ENCODE peak calls at places on chromosomes 6 and 20, in nine cellular contexts. F, L, G, W, Q, I, B, O and N are unnamed samples.

GRCh38 chr20:24364464-24364863 is 105.0 kb upstream of the SYNDIG1 start:
- DNase-seq in Q (no peak), W (no peak), G (no peak), F (no peak), B (no peak), I (no peak), L (no peak), O (no peak), N (no peak)

GRCh38 chr20:52132337-52132736 is 59.2 kb downstream of the ZFP64 start:
- DNase-seq in O (no peak), W (no peak), F (no peak), L (no peak), I (no peak), G (no peak), B (no peak), Q (no peak), N (no peak)

GRCh38 chr6:54440549-54440948 is 132.3 kb downstream of the TINAG start:
- DNase-seq in L (no peak), B (no peak), O (no peak), W (no peak), Q (no peak), G (no peak), I (no peak), F (no peak), N (no peak)

GRCh38 chr20:4060054-4060795 is 44.9 kb upstream of the RNF24 start:
- DNase-seq in L (no peak), I (no peak), F (no peak), B (no peak), G (no peak), W (no peak), O (no peak), Q (no peak), N (no peak)

GRCh38 chr6:168404560-168404959 is 36.4 kb upstream of the SMOC2 start:
- DNase-seq in F (no peak), G (no peak), L (no peak), O (no peak), Q (no peak), W (no peak), B (no peak), I (no peak), N (no peak)

GRCh38 chr6:14283600-14284235 is 166.1 kb downstream of the CD83 start:
- DNase-seq in I (no peak), W (peak), B (no peak), Q (no peak), O (no peak), F (no peak), L (no peak), G (no peak), N (no peak)

GRCh38 chr6:88588938-88589337 is 374.5 kb downstream of the RNGTT start:
- DNase-seq in O (no peak), Q (no peak), B (no peak), F (no peak), G (no peak), W (no peak), L (no peak), I (no peak), N (no peak)

GRCh38 chr6:128333581-128334223 is 186.7 kb downstream of the PTPRK start:
- DNase-seq in G (no peak), W (no peak), B (no peak), F (no peak), Q (no peak), O (no peak), L (no peak), I (no peak), N (no peak)

GRCh38 chr6:3039384-3039783 is 28.9 kb upstream of the RIPK1 start:
- DNase-seq in L (no peak), I (no peak), F (no peak), Q (no peak), W (no peak), O (no peak), B (no peak), G (no peak), N (no peak)

GRCh38 chr6:72931325-72931903 is 293.9 kb downstream of the KHDC1L start:
- DNase-seq in W (no peak), I (no peak), Q (no peak), G (no peak), L (no peak), B (no peak), F (no peak), O (no peak), N (no peak)

GRCh38 chr20:53643031-53643832 is 49.6 kb upstream of the ZNF217 start:
- DNase-seq in O (peak), F (peak), G (peak), L (peak), B (peak), Q (no peak), I (peak), W (peak), N (peak)

GRCh38 chr6:62338477-62338876 is 52.5 kb upstream of the KHDRBS2 start:
- DNase-seq in G (no peak), F (no peak), B (no peak), I (no peak), W (no peak), L (no peak), Q (no peak), O (no peak), N (no peak)